ENCODE peak calls at places on chromosomes 5 and 9, in ten cellular contexts. Z is tibial artery, H is OCI-LY7, M is osteoblast, T is brain microvascular endothelial cell, N is fibroblast of pulmonary artery, G is psoas muscle, A is lung, X is GM12865, R is IMR-90. C is an unnamed sample.

GRCh38 chr5:180026320-180026719 is 45.2 kb downstream of the RNF130 start:
- DNase-seq in G (no peak), H (no peak), M (no peak), T (peak; percentile 78), Z (no peak), N (peak; percentile 65), A (peak; percentile 39), X (peak; percentile 8), R (peak; percentile 67), C (peak; percentile 46)

GRCh38 chr5:33091571-33092363 is 349.0 kb upstream of the TARS1 start:
- DNase-seq in G (no peak), X (no peak), A (no peak), N (peak; percentile 84), T (peak; percentile 44), M (no peak), R (peak; percentile 74), H (no peak), Z (no peak), C (peak; percentile 87)

GRCh38 chr9:90830051-90830450 is 28.4 kb downstream of the SYK start:
- DNase-seq in X (no peak), A (no peak), Z (no peak), T (no peak), N (no peak), M (no peak), R (no peak), G (no peak), H (peak; percentile 51), C (no peak)

GRCh38 chr5:141328231-141328630 is 2.1 kb upstream of the PCDHGA1 start:
- DNase-seq in N (no peak), R (no peak), G (no peak), T (no peak), A (no peak), H (no peak), Z (no peak), X (no peak), M (no peak), C (no peak)

GRCh38 chr9:71916834-71917534 is 5.5 kb downstream of the C9orf85 start:
- DNase-seq in G (no peak), T (no peak), N (no peak), R (no peak), H (no peak), Z (no peak), M (no peak), A (no peak), X (peak; percentile 45), C (no peak)

GRCh38 chr5:80810425-80810824 is 149.7 kb upstream of the RASGRF2 start:
- DNase-seq in T (no peak), X (no peak), G (no peak), Z (no peak), H (no peak), A (no peak), R (no peak), N (no peak), M (no peak), C (no peak)

GRCh38 chr9:4042966-4043365 is 256.9 kb downstream of the GLIS3 start:
- DNase-seq in M (no peak), G (no peak), R (no peak), A (no peak), N (no peak), H (no peak), X (no peak), T (no peak), Z (no peak), C (no peak)

GRCh38 chr9:90421786-90422185 is 220.8 kb downstream of the DIRAS2 start:
- DNase-seq in R (no peak), M (no peak), G (no peak), Z (no peak), N (no peak), H (no peak), X (no peak), A (no peak), T (no peak), C (no peak)

GRCh38 chr5:74275204-74275992 is 365.1 kb downstream of the ENC1 start:
- DNase-seq in R (no peak), X (no peak), N (peak; percentile 37), M (no peak), A (no peak), T (no peak), G (no peak), H (no peak), Z (no peak), C (peak; percentile 37)

GRCh38 chr5:171682801-171683200 is 102.8 kb upstream of the SMIM23 start:
- DNase-seq in X (no peak), H (no peak), Z (peak; percentile 14), N (no peak), R (no peak), T (no peak), A (no peak), M (no peak), G (no peak), C (no peak)

GRCh38 chr5:17127743-17128231 is 89.6 kb upstream of the BASP1 start:
- DNase-seq in X (no peak), R (peak; percentile 92), A (no peak), Z (no peak), M (peak; percentile 88), T (peak; percentile 75), G (no peak), H (no peak), N (peak; percentile 80), C (peak; percentile 94)

GRCh38 chr9:21558627-21559401 is 76.7 kb upstream of the IFNE start:
- DNase-seq in N (peak; percentile 58), G (no peak), Z (no peak), A (no peak), R (peak; percentile 41), X (no peak), H (no peak), T (no peak), M (peak; percentile 82), C (peak; percentile 48)

GRCh38 chr9:111298831-111299603 is 31.0 kb downstream of the OR2K2 start:
- DNase-seq in A (no peak), Z (peak; percentile 87), N (peak; percentile 85), H (peak; percentile 37), X (peak; percentile 71), G (peak; percentile 82), T (peak; percentile 56), M (peak; percentile 41), R (peak; percentile 81), C (peak; percentile 83)

GRCh38 chr9:91420471-91421021 is 3.1 kb downstream of the NFIL3 start:
- DNase-seq in M (no peak), R (peak; percentile 43), X (no peak), A (no peak), G (no peak), H (no peak), T (peak; percentile 12), N (peak; percentile 41), Z (no peak), C (peak; percentile 27)

GRCh38 chr9:71937070-71937625 is 25.7 kb downstream of the C9orf85 start:
- DNase-seq in T (no peak), G (no peak), Z (no peak), R (no peak), H (no peak), M (no peak), A (no peak), X (no peak), N (no peak), C (no peak)

GRCh38 chr5:167624053-167624452 is 667.4 kb upstream of the WWC1 start:
- DNase-seq in T (no peak), A (no peak), G (no peak), N (no peak), H (no peak), M (no peak), R (no peak), Z (no peak), X (no peak), C (no peak)

GRCh38 chr5:66807743-66808142 is 211.6 kb downstream of the MAST4 start:
- DNase-seq in X (no peak), T (peak; percentile 57), R (peak; percentile 55), A (no peak), H (no peak), M (peak; percentile 90), N (peak; percentile 75), G (no peak), Z (no peak), C (peak; percentile 77)

GRCh38 chr5:133032852-133033742 is 6.7 kb upstream of the ZCCHC10 start:
- DNase-seq in N (no peak), M (no peak), R (no peak), X (peak; percentile 53), Z (no peak), A (no peak), T (no peak), G (no peak), H (peak; percentile 90), C (no peak)
- H3K4me3 ChIP-seq in N (no peak overlapping the region), M (no peak overlapping the region), R (no peak overlapping the region), X (no peak overlapping the region), Z (no peak overlapping the region), A (no peak overlapping the region), T (no peak overlapping the region), G (no peak overlapping the region), H (peak overlapping the region; percentile 44), C (no peak overlapping the region)

DNA sequence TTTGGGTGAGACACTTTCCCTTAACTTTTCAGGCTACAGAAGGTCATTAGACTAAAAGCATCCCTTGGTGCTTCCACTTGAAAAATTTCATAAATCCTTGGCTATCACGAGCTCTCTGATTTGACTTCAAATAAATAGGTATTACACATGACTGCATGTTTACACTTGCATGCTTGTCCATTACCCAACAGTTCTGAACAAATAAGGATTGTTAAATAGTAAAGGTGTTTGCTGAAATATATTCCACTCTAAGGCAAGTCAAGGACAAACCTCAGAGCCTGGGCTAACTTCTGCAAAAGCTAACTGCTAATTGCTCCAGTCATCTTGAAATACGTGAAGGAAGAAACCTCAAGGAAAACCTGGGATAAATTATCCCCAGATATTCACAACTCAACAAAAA is 14.5 kb downstream of the FBXW2 start:
- DNase-seq in R (no peak), H (no peak), A (no peak), T (no peak), N (no peak), M (no peak), X (no peak), G (no peak), Z (no peak), C (no peak)
- TF ChIP-seq CTCF in R (no peak), H (no peak), A (no peak), T (no peak), N (no peak), M (no peak), X (no peak), G (no peak), Z (no peak), C (no peak)

DNA sequence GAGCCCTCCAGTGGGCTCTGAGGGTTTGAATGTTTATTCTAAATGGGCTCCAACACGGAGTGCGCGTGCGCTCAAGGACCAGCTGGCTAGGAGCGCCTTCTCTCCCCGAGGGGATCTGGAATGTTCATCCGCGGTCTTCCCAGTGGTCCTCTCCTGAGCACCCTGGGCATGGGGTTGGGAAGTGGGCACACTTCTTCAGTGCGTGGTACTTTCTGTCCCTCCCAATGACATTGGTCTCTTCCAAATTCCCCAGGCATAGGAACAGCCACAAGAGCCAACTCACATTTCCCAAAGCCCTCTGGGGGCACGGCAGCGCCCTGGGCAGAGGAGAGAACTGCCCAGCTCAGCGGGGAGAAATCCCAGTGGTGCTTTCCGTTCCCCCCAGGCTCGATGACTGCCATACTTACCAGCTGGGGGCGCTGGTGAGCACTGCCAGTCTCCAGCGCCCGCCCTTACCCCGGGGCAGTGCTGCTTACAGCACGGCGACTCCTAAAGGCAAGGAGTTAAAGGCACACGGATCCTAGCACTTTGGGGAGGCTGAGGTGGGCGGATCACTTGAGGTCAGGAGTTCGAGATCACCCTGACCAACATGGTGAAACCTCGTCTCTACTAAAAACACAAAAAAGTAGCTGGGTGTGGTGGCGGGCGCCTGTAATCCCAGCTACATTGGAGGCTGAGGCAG is 29.9 kb upstream of the OBP2B start:
- DNase-seq in A (peak; percentile 80), N (peak; percentile 62), Z (peak; percentile 35), T (peak; percentile 33), R (peak; percentile 19), X (peak; percentile 58), M (peak; percentile 97), H (peak; percentile 44), G (peak; percentile 73), C (peak; percentile 76)
- H3K4me3 ChIP-seq in A (peak overlapping the region; percentile 22), N (peak overlapping the region; percentile 36), Z (no peak overlapping the region), T (peak overlapping the region; percentile 37), R (peak overlapping the region; percentile 7), X (no peak overlapping the region), M (peak overlapping the region; percentile 54), H (no peak overlapping the region), G (peak overlapping the region; percentile 36), C (peak overlapping the region; percentile 23)

GRCh38 chr5:94621763-94622162 is 3.3 kb downstream of the SLF1 start:
- DNase-seq in H (peak; percentile 40), Z (no peak), N (no peak), R (no peak), A (no peak), X (no peak), M (no peak), G (no peak), T (no peak), C (no peak)
- TF ChIP-seq CTCF in H (no peak), Z (no peak), N (no peak), R (no peak), A (no peak), X (no peak), M (no peak), G (no peak), T (no peak), C (no peak)

C was measured in cardiac fibroblast.